ENCODE peak calls at places on chromosomes 2 and 18, in nine cellular contexts. One of them, this sample, is unnamed.

GRCh38 chr2:190469770-190470169 is 61.6 kb downstream of the MFSD6 start:
- DNase-seq in adrenal gland: peak; percentile 72
- DNase-seq in fibroblast of lung: peak; percentile 29
- DNase-seq in upper lobe of right lung: no peak
- DNase-seq in T-helper 17 cell: no peak
- DNase-seq in neural progenitor cell: no peak
- DNase-seq in mucosa of descending colon: no peak
- DNase-seq in psoas muscle: no peak
- DNase-seq in lung: peak; percentile 37
- DNase-seq in this sample: no peak

GRCh38 chr18:44729631-44730101 is 49.0 kb downstream of the SETBP1 start:
- DNase-seq in adrenal gland: no peak
- DNase-seq in fibroblast of lung: peak; percentile 64
- DNase-seq in upper lobe of right lung: no peak
- DNase-seq in T-helper 17 cell: no peak
- DNase-seq in neural progenitor cell: no peak
- DNase-seq in mucosa of descending colon: peak; percentile 39
- DNase-seq in psoas muscle: no peak
- DNase-seq in lung: no peak
- DNase-seq in this sample: no peak

GRCh38 chr2:150282821-150283309 is 204.6 kb downstream of the RND3 start:
- DNase-seq in adrenal gland: peak; percentile 55
- DNase-seq in fibroblast of lung: peak; percentile 70
- DNase-seq in upper lobe of right lung: no peak
- DNase-seq in T-helper 17 cell: no peak
- DNase-seq in neural progenitor cell: no peak
- DNase-seq in mucosa of descending colon: no peak
- DNase-seq in psoas muscle: peak; percentile 15
- DNase-seq in lung: no peak
- DNase-seq in this sample: no peak

GRCh38 chr18:33839452-33840225 is 261.6 kb downstream of the ASXL3 start:
- DNase-seq in adrenal gland: no peak
- DNase-seq in fibroblast of lung: peak; percentile 79
- DNase-seq in upper lobe of right lung: no peak
- DNase-seq in T-helper 17 cell: no peak
- DNase-seq in neural progenitor cell: peak; percentile 70
- DNase-seq in mucosa of descending colon: peak; percentile 53
- DNase-seq in psoas muscle: peak; percentile 14
- DNase-seq in lung: no peak
- DNase-seq in this sample: no peak

GRCh38 chr2:173286153-173286809 is 68.4 kb upstream of the CDCA7 start:
- DNase-seq in adrenal gland: no peak
- DNase-seq in fibroblast of lung: no peak
- DNase-seq in upper lobe of right lung: no peak
- DNase-seq in T-helper 17 cell: no peak
- DNase-seq in neural progenitor cell: no peak
- DNase-seq in mucosa of descending colon: no peak
- DNase-seq in psoas muscle: no peak
- DNase-seq in lung: no peak
- DNase-seq in this sample: no peak

GRCh38 chr2:205435970-205436369 is 246.3 kb upstream of the NRP2 start:
- DNase-seq in adrenal gland: no peak
- DNase-seq in fibroblast of lung: no peak
- DNase-seq in upper lobe of right lung: no peak
- DNase-seq in T-helper 17 cell: no peak
- DNase-seq in neural progenitor cell: no peak
- DNase-seq in mucosa of descending colon: no peak
- DNase-seq in psoas muscle: no peak
- DNase-seq in lung: no peak
- DNase-seq in this sample: no peak

GRCh38 chr18:46623541-46623940 is 33.5 kb downstream of the LOXHD1 start:
- DNase-seq in adrenal gland: peak; percentile 58
- DNase-seq in fibroblast of lung: no peak
- DNase-seq in upper lobe of right lung: no peak
- DNase-seq in T-helper 17 cell: no peak
- DNase-seq in neural progenitor cell: no peak
- DNase-seq in mucosa of descending colon: no peak
- DNase-seq in psoas muscle: no peak
- DNase-seq in lung: peak; percentile 28
- DNase-seq in this sample: no peak

GRCh38 chr2:100655936-100656534 is 93.2 kb downstream of the PDCL3 start:
- DNase-seq in adrenal gland: no peak
- DNase-seq in fibroblast of lung: no peak
- DNase-seq in upper lobe of right lung: no peak
- DNase-seq in T-helper 17 cell: no peak
- DNase-seq in neural progenitor cell: no peak
- DNase-seq in mucosa of descending colon: no peak
- DNase-seq in psoas muscle: no peak
- DNase-seq in lung: no peak
- DNase-seq in this sample: no peak

GRCh38 chr2:226310081-226310625 is 489.5 kb downstream of the IRS1 start:
- DNase-seq in adrenal gland: no peak
- DNase-seq in fibroblast of lung: peak; percentile 93
- DNase-seq in upper lobe of right lung: no peak
- DNase-seq in T-helper 17 cell: no peak
- DNase-seq in neural progenitor cell: no peak
- DNase-seq in mucosa of descending colon: no peak
- DNase-seq in psoas muscle: no peak
- DNase-seq in lung: no peak
- DNase-seq in this sample: no peak

GRCh38 chr18:37450434-37451133 is 115.0 kb downstream of the CELF4 start:
- DNase-seq in adrenal gland: peak; percentile 84
- DNase-seq in fibroblast of lung: peak; percentile 33
- DNase-seq in upper lobe of right lung: no peak
- DNase-seq in T-helper 17 cell: no peak
- DNase-seq in neural progenitor cell: peak; percentile 94
- DNase-seq in mucosa of descending colon: peak; percentile 28
- DNase-seq in psoas muscle: no peak
- DNase-seq in lung: no peak
- DNase-seq in this sample: no peak

GRCh38 chr18:78480531-78481054 is 499.0 kb upstream of the SALL3 start:
- DNase-seq in adrenal gland: no peak
- DNase-seq in fibroblast of lung: no peak
- DNase-seq in upper lobe of right lung: no peak
- DNase-seq in T-helper 17 cell: no peak
- DNase-seq in neural progenitor cell: no peak
- DNase-seq in mucosa of descending colon: no peak
- DNase-seq in psoas muscle: no peak
- DNase-seq in lung: peak; percentile 9
- DNase-seq in this sample: no peak

GRCh38 chr2:36951030-36951518 is 15.3 kb downstream of the STRN start:
- DNase-seq in adrenal gland: no peak
- DNase-seq in fibroblast of lung: no peak
- DNase-seq in upper lobe of right lung: no peak
- DNase-seq in T-helper 17 cell: no peak
- DNase-seq in neural progenitor cell: no peak
- DNase-seq in mucosa of descending colon: no peak
- DNase-seq in psoas muscle: no peak
- DNase-seq in lung: no peak
- DNase-seq in this sample: no peak

GRCh38 chr18:32763306-32763705 is 9.5 kb downstream of the KLHL14 start:
- DNase-seq in adrenal gland: no peak
- DNase-seq in fibroblast of lung: no peak
- DNase-seq in upper lobe of right lung: no peak
- DNase-seq in T-helper 17 cell: no peak
- DNase-seq in neural progenitor cell: no peak
- DNase-seq in mucosa of descending colon: no peak
- DNase-seq in psoas muscle: no peak
- DNase-seq in lung: no peak
- DNase-seq in this sample: no peak

GRCh38 chr2:150495993-150496627 is 8.6 kb upstream of the RND3 start:
- DNase-seq in adrenal gland: no peak
- DNase-seq in fibroblast of lung: peak; percentile 95
- DNase-seq in upper lobe of right lung: no peak
- DNase-seq in T-helper 17 cell: no peak
- DNase-seq in neural progenitor cell: no peak
- DNase-seq in mucosa of descending colon: no peak
- DNase-seq in psoas muscle: no peak
- DNase-seq in lung: no peak
- DNase-seq in this sample: no peak

GRCh38 chr2:146806295-146807005 is 1038.4 kb upstream of the ACVR2A start:
- DNase-seq in adrenal gland: no peak
- DNase-seq in fibroblast of lung: peak; percentile 71
- DNase-seq in upper lobe of right lung: no peak
- DNase-seq in T-helper 17 cell: no peak
- DNase-seq in neural progenitor cell: no peak
- DNase-seq in mucosa of descending colon: no peak
- DNase-seq in psoas muscle: no peak
- DNase-seq in lung: no peak
- DNase-seq in this sample: no peak

DNA sequence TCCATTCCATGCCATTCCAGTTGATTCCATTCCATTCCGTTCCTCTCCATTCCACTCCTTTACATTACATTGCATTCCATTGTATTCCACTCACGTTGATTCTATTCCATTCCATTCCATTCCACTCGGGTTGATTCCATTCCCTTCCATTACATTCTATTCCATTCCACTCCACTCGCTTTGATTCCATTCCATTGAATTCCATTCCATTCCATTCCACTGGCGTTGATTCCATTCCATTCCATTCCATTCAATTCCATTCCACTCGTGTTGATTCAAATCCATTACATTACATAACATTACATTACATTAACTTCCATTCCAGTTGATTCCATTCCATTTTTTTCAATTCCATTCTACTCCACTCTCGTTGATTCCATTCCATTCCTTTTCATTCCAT is 1142.8 kb downstream of the RPIA start:
- DNase-seq in adrenal gland: no peak
- DNase-seq in fibroblast of lung: no peak
- DNase-seq in upper lobe of right lung: no peak
- DNase-seq in T-helper 17 cell: no peak
- DNase-seq in neural progenitor cell: no peak
- DNase-seq in mucosa of descending colon: no peak
- DNase-seq in psoas muscle: no peak
- DNase-seq in lung: no peak
- DNase-seq in this sample: no peak
- H3K9me3 ChIP-seq in adrenal gland: no peaks in the 10 kb centered on the region
- H3K9me3 ChIP-seq in fibroblast of lung: peaks cover 18% of the 10 kb centered on the region
- H3K9me3 ChIP-seq in upper lobe of right lung: peaks cover 33% of the 10 kb centered on the region
- H3K9me3 ChIP-seq in T-helper 17 cell: peaks cover 68% of the 10 kb centered on the region
- H3K9me3 ChIP-seq in neural progenitor cell: peaks cover 7% of the 10 kb centered on the region
- H3K9me3 ChIP-seq in mucosa of descending colon: no peaks in the 10 kb centered on the region
- H3K9me3 ChIP-seq in psoas muscle: peaks cover 34% of the 10 kb centered on the region
- H3K9me3 ChIP-seq in lung: peaks cover 41% of the 10 kb centered on the region
- H3K9me3 ChIP-seq in this sample: peaks cover 43% of the 10 kb centered on the region

GRCh38 chr2:232203936-232204335 is 174.6 kb upstream of the ALPP start:
- DNase-seq in adrenal gland: no peak
- DNase-seq in fibroblast of lung: no peak
- DNase-seq in upper lobe of right lung: no peak
- DNase-seq in T-helper 17 cell: no peak
- DNase-seq in neural progenitor cell: no peak
- DNase-seq in mucosa of descending colon: no peak
- DNase-seq in psoas muscle: no peak
- DNase-seq in lung: no peak
- DNase-seq in this sample: no peak

GRCh38 chr2:232204457-232204931 is 174.1 kb upstream of the ALPP start:
- DNase-seq in adrenal gland: peak; percentile 56
- DNase-seq in fibroblast of lung: no peak
- DNase-seq in upper lobe of right lung: no peak
- DNase-seq in T-helper 17 cell: no peak
- DNase-seq in neural progenitor cell: peak; percentile 6
- DNase-seq in mucosa of descending colon: no peak
- DNase-seq in psoas muscle: peak; percentile 52
- DNase-seq in lung: no peak
- DNase-seq in this sample: no peak

GRCh38 chr2:232196802-232197201 is 181.7 kb upstream of the ALPP start:
- DNase-seq in adrenal gland: no peak
- DNase-seq in fibroblast of lung: no peak
- DNase-seq in upper lobe of right lung: no peak
- DNase-seq in T-helper 17 cell: no peak
- DNase-seq in neural progenitor cell: no peak
- DNase-seq in mucosa of descending colon: no peak
- DNase-seq in psoas muscle: no peak
- DNase-seq in lung: no peak
- DNase-seq in this sample: no peak

GRCh38 chr2:232203166-232203891 is 175.2 kb upstream of the ALPP start:
- DNase-seq in adrenal gland: no peak
- DNase-seq in fibroblast of lung: no peak
- DNase-seq in upper lobe of right lung: no peak
- DNase-seq in T-helper 17 cell: no peak
- DNase-seq in neural progenitor cell: no peak
- DNase-seq in mucosa of descending colon: no peak
- DNase-seq in psoas muscle: no peak
- DNase-seq in lung: no peak
- DNase-seq in this sample: no peak

GRCh38 chr2:232200195-232200594 is 178.4 kb upstream of the ALPP start:
- DNase-seq in adrenal gland: no peak
- DNase-seq in fibroblast of lung: no peak
- DNase-seq in upper lobe of right lung: no peak
- DNase-seq in T-helper 17 cell: no peak
- DNase-seq in neural progenitor cell: no peak
- DNase-seq in mucosa of descending colon: no peak
- DNase-seq in psoas muscle: no peak
- DNase-seq in lung: no peak
- DNase-seq in this sample: no peak
- H3K9me3 ChIP-seq in adrenal gland: no peaks in the 10 kb centered on the region
- H3K9me3 ChIP-seq in fibroblast of lung: no peaks in the 10 kb centered on the region
- H3K9me3 ChIP-seq in upper lobe of right lung: no peaks in the 10 kb centered on the region
- H3K9me3 ChIP-seq in T-helper 17 cell: no peaks in the 10 kb centered on the region
- H3K9me3 ChIP-seq in neural progenitor cell: no peaks in the 10 kb centered on the region
- H3K9me3 ChIP-seq in mucosa of descending colon: peaks cover under 1% of the 10 kb centered on the region
- H3K9me3 ChIP-seq in psoas muscle: peaks cover under 1% of the 10 kb centered on the region
- H3K9me3 ChIP-seq in lung: no peaks in the 10 kb centered on the region
- H3K9me3 ChIP-seq in this sample: no peaks in the 10 kb centered on the region

GRCh38 chr2:239574434-239575156 is 173.8 kb upstream of the HDAC4 start:
- DNase-seq in adrenal gland: no peak
- DNase-seq in fibroblast of lung: peak; percentile 2
- DNase-seq in upper lobe of right lung: peak; percentile 62
- DNase-seq in T-helper 17 cell: no peak
- DNase-seq in neural progenitor cell: peak; percentile 72
- DNase-seq in mucosa of descending colon: no peak
- DNase-seq in psoas muscle: no peak
- DNase-seq in lung: no peak
- DNase-seq in this sample: no peak
- H3K9me3 ChIP-seq in adrenal gland: no peaks in the 10 kb centered on the region
- H3K9me3 ChIP-seq in fibroblast of lung: no peaks in the 10 kb centered on the region
- H3K9me3 ChIP-seq in upper lobe of right lung: no peaks in the 10 kb centered on the region
- H3K9me3 ChIP-seq in T-helper 17 cell: no peaks in the 10 kb centered on the region
- H3K9me3 ChIP-seq in neural progenitor cell: no peaks in the 10 kb centered on the region
- H3K9me3 ChIP-seq in mucosa of descending colon: no peaks in the 10 kb centered on the region
- H3K9me3 ChIP-seq in psoas muscle: no peaks in the 10 kb centered on the region
- H3K9me3 ChIP-seq in lung: no peaks in the 10 kb centered on the region
- H3K9me3 ChIP-seq in this sample: no peaks in the 10 kb centered on the region

DNA sequence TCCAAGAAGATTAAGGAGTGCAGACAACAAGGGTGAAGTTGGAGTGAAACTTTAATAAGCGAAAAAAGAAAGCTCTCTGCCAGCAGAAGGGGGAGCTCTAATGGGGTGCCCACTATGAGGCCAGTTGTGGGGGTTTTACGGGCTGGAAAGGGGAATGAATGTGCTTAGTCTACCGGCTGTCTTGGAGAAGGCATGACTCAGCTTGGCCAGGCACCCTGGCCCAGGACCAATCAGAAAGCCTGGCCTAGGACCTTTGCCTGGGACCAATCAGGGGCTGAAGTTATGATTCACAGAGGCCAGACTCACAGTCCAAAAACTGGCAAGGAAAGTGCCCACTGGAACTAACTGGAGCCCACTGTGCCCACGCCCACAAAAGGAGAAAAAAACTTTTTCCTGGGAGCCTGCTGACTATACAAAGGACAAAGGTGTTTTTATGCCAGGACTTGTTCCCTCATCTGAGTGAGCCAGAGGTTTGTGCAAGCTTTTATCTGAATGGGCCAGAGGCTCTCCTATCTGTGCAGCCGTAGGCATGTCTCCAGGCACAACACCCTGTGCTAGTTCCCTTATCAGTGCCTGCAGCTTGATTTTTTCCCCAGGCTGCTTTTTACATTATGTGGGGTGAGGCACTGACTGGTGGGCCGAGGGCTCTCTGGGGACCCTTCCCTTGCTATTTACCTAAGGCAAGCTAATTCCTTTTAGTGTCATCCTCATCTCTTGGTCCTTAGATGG is 18.6 kb downstream of the CMPK2 start:
- DNase-seq in adrenal gland: no peak
- DNase-seq in fibroblast of lung: no peak
- DNase-seq in upper lobe of right lung: no peak
- DNase-seq in T-helper 17 cell: no peak
- DNase-seq in neural progenitor cell: no peak
- DNase-seq in mucosa of descending colon: no peak
- DNase-seq in psoas muscle: no peak
- DNase-seq in lung: no peak
- DNase-seq in this sample: no peak
- H3K9me3 ChIP-seq in adrenal gland: no peaks in the 10 kb centered on the region
- H3K9me3 ChIP-seq in fibroblast of lung: no peaks in the 10 kb centered on the region
- H3K9me3 ChIP-seq in upper lobe of right lung: peaks cover 68% of the 10 kb centered on the region
- H3K9me3 ChIP-seq in T-helper 17 cell: peaks cover 33% of the 10 kb centered on the region
- H3K9me3 ChIP-seq in neural progenitor cell: peaks cover 12% of the 10 kb centered on the region
- H3K9me3 ChIP-seq in mucosa of descending colon: peaks cover 78% of the 10 kb centered on the region
- H3K9me3 ChIP-seq in psoas muscle: peaks cover 62% of the 10 kb centered on the region
- H3K9me3 ChIP-seq in lung: peaks cover 36% of the 10 kb centered on the region
- H3K9me3 ChIP-seq in this sample: peaks cover 72% of the 10 kb centered on the region